ENCODE peak calls at places on chromosomes 13 and 19, in five cellular contexts. J, W, Z, B and T are unnamed samples.

GRCh38 chr13:21354721-21355120 is 104.4 kb downstream of the ZDHHC20 start:
- DNase-seq in J (no peak), W (no peak), Z (no peak), B (no peak), T (no peak)

GRCh38 chr13:46149272-46150133 is 32.5 kb downstream of the LCP1 start:
- DNase-seq in J (no peak), W (no peak), Z (no peak), B (no peak), T (no peak)

GRCh38 chr19:8224394-8225145 is 15.4 kb downstream of the CERS4 start:
- DNase-seq in J (no peak), W (no peak), Z (no peak), B (no peak), T (no peak)

GRCh38 chr13:33348366-33348765 is 62.8 kb upstream of the STARD13 start:
- DNase-seq in J (no peak), W (no peak), Z (no peak), B (no peak), T (no peak)

GRCh38 chr19:1452802-1453524 is 3.0 kb downstream of the APC2 start:
- DNase-seq in J (no peak), W (no peak), Z (no peak), B (no peak), T (no peak)

GRCh38 chr13:51292000-51292550 is 47.4 kb upstream of the SERPINE3 start:
- DNase-seq in J (no peak), W (no peak), Z (no peak), B (no peak), T (no peak)

GRCh38 chr13:97043302-97043701 is 49.0 kb upstream of the OXGR1 start:
- DNase-seq in J (no peak), W (no peak), Z (no peak), B (no peak), T (no peak)

GRCh38 chr19:19943848-19944582 is 43.3 kb downstream of the ZNF93 start:
- DNase-seq in J (no peak), W (no peak), Z (no peak), B (no peak), T (no peak)

GRCh38 chr13:79637086-79637763 is 156.3 kb downstream of the NDFIP2 start:
- DNase-seq in J (no peak), W (no peak), Z (no peak), B (no peak), T (no peak)

GRCh38 chr13:26468203-26468602 is 89.3 kb upstream of the WASF3 start:
- DNase-seq in J (no peak), W (peak), Z (no peak), B (no peak), T (no peak)

GRCh38 chr13:74040200-74040599 is 94.0 kb downstream of the KLF12 start:
- DNase-seq in J (peak), W (peak), Z (peak), B (peak), T (no peak)

GRCh38 chr13:20198781-20199180 is 6.0 kb upstream of the GJB2 start:
- DNase-seq in J (peak), W (no peak), Z (no peak), B (no peak), T (no peak)

GRCh38 chr19:46489445-46490272 is 6.0 kb downstream of the PNMA8B start:
- DNase-seq in J (no peak), W (peak), Z (peak), B (peak), T (no peak)

GRCh38 chr13:84139561-84140158 is 257.4 kb upstream of the SLITRK1 start:
- DNase-seq in J (no peak), W (no peak), Z (no peak), B (no peak), T (no peak)

GRCh38 chr19:50791594-50792245 is 1.5 kb downstream of the ACP4 start:
- DNase-seq in J (no peak), W (no peak), Z (peak), B (no peak), T (no peak)

GRCh38 chr13:65133094-65133493 is 2097.0 kb downstream of the PCDH9 start:
- DNase-seq in J (no peak), W (no peak), Z (no peak), B (no peak), T (no peak)

GRCh38 chr19:55437410-55437809 is 5.7 kb downstream of the SHISA7 start:
- DNase-seq in J (peak), W (peak), Z (no peak), B (peak), T (no peak)

GRCh38 chr13:100396771-100397170 is 191.8 kb downstream of the GGACT start:
- DNase-seq in J (no peak), W (no peak), Z (no peak), B (no peak), T (no peak)

GRCh38 chr19:31349160-31349881 is at the start of gene TSHZ3:
- DNase-seq in J (no peak), W (peak), Z (peak), B (peak), T (no peak)

GRCh38 chr19:47130589-47131168 is at the start of gene SAE1:
- DNase-seq in J (peak), W (peak), Z (peak), B (peak), T (peak)

GRCh38 chr13:44031555-44031954 is 151.9 kb downstream of the LACC1 start:
- DNase-seq in J (no peak), W (no peak), Z (no peak), B (no peak), T (no peak)

GRCh38 chr13:71871180-71871754 is 4.3 kb upstream of the DACH1 start:
- DNase-seq in J (no peak), W (no peak), Z (no peak), B (no peak), T (no peak)

GRCh38 chr19:2639999-2640398 is 62.5 kb downstream of the GNG7 start:
- DNase-seq in J (no peak), W (no peak), Z (no peak), B (no peak), T (no peak)

GRCh38 chr13:100550433-100550832 is 38.2 kb downstream of the GGACT start:
- DNase-seq in J (no peak), W (peak), Z (no peak), B (no peak), T (no peak)

GRCh38 chr13:53105881-53106280 is 77.3 kb downstream of the OLFM4 start:
- DNase-seq in J (no peak), W (no peak), Z (no peak), B (no peak), T (no peak)

GRCh38 chr13:98454389-98454881 is 122.5 kb downstream of the STK24 start:
- DNase-seq in J (peak), W (no peak), Z (no peak), B (no peak), T (no peak)

GRCh38 chr13:51764184-51765141 is 39.5 kb downstream of the DHRS12 start:
- DNase-seq in J (peak), W (no peak), Z (no peak), B (no peak), T (peak)

GRCh38 chr13:30156826-30157615 is 150.3 kb downstream of the KATNAL1 start:
- DNase-seq in J (no peak), W (no peak), Z (no peak), B (no peak), T (no peak)

GRCh38 chr13:30159446-30159839 is 147.9 kb downstream of the KATNAL1 start:
- DNase-seq in J (no peak), W (no peak), Z (no peak), B (no peak), T (no peak)

GRCh38 chr13:30156270-30156669 is 151.1 kb downstream of the KATNAL1 start:
- DNase-seq in J (no peak), W (no peak), Z (no peak), B (no peak), T (no peak)

GRCh38 chr13:30157616-30157993 is 149.7 kb downstream of the KATNAL1 start:
- DNase-seq in J (no peak), W (no peak), Z (no peak), B (no peak), T (peak)

DNA sequence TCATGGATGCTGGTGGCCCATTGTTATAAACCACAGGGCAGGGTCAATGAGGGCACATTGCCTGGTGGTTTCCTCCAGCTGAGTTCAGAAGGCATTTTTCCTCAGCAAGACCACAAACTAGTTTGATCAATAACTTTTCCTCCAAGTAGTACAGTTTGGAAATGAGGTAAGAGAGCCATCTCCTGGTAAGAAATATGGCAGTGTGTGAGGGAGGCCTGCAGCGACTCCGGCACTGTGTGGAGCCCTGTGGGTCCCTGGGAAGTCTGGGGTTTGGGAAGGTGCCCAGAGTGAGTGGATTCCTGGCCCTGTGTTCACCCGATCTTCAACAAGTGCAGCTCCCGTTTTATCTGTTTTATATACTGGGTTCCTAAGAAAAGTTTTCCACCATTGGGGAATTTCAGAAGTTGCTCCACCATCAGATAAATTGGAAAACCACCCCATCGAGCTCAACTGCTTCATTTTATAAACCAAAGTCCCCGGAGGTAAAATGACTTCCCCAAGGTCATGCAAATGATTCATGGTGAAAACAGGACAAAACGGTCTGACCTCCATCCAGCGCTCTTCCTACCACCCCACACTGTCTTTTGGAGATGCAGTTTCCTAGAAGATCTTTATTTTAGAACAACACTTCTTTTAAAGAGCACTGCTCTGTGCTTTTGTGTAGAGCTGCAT is 148.4 kb downstream of the KATNAL1 start:
- DNase-seq in J (no peak), W (no peak), Z (no peak), B (no peak), T (no peak)
- TF ChIP-seq TAF1 in J (no peak), W (no peak), Z (no peak), B (no peak), T (no peak)

GRCh38 chr13:40255551-40255950 is 410.9 kb downstream of the FOXO1 start:
- DNase-seq in J (no peak), W (no peak), Z (no peak), B (no peak), T (no peak)
- TF ChIP-seq CHD2 in J (no peak), W (no peak), Z (no peak), B (no peak), T (no peak)

DNA sequence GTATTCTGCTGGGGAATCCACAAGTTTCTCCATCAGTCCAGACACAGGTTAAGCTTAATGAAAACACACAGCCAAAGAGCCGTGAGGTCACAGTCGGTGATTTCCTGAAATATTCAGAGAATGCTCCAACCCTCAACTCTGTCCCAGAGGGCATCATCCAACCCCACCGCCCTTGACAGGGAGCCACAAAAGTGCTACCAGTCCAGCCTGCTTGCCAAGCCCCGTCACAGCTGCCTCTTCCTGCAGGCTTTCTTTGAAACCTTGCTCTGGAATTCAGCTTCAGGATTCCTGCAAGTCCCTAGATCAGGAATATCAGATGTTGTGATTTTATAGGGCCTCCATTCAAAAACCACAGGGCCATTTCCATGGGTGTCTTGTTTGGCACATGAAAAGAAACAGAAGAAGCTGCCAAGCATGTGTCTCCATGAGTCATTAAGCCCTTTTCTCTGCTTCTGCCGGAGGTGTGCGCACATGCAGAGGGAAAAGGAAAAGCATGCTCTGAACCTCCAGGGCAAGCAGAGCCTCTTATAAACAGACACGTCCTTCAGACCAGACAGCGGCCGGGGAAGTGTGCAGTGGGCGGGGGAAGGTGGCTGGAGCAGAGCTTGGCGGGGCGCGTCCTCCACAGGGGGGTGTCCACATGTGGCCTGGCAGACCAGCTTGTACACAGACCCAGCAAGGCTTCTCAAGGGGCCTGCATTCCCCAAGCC is 164.7 kb downstream of the KATNAL1 start:
- DNase-seq in J (peak), W (no peak), Z (peak), B (no peak), T (no peak)
- TF ChIP-seq TAF1 in J (no peak), W (no peak), Z (no peak), B (no peak), T (no peak)

DNA sequence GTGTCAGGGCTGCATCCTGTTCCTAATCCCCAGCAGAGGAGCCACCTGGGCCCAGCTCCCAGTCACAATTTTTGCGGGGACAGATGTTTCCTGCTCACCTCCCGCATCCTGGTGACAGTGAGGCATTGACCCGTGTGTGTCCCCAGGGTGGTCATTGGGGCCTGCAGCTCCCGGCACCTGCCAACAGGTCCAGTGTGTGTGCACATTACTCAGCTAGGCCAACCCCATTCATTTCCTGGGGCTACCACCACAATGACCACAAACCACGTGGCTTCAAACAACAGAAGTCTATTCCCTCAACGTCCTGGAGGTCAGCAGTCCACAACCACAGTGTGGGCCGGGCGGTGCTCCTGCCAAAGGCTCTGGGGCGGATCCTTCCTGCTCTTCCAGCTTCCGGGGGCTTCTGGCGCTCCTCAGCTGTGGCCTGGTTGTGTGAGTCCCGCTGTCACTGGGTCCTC is 11.9 kb upstream of the F2RL3 start:
- DNase-seq in J (no peak), W (no peak), Z (no peak), B (no peak), T (no peak)
- TF ChIP-seq CHD2 in J (no peak), W (no peak), Z (no peak), B (no peak), T (no peak)

DNA sequence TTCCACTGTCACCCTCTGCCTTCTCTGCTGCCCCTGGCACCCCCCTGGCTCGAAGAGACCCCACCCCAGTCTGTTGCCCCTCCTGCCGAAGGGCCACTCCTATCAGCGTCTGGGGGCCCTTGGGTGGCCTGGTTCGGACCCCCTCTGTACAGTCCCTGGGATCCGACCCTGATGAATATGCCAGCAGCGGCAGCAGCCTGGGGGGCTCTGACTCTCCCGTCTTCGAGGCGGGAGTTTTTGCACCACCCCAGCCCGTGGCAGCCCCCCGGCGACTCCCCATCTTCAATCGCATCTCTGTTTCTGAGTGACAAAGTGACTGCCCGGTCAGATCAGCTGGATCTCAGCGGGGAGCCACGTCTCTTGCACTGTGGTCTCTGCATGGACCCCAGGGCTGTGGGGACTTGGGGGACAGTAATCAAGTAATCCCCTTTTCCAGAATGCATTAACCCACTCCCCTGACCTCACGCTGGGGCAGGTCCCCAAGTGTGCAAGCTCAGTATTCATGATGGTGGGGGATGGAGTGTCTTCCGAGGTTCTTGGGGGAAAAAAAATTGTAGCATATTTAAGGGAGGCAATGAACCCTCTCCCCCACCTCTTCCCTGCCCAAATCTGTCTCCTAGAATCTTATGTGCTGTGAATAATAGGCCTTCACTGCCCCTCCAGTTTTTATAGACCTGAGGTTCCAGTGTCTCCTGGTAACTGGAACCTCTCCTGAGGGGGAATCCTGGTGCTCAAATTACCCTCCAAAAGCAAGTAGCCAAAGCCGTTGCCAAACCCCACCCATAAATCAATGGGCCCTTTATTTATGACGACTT is 2.0 kb downstream of the ZFP36 start:
- DNase-seq in J (no peak), W (peak), Z (no peak), B (no peak), T (no peak)
- TF ChIP-seq TAF1 in J (no peak), W (no peak), Z (no peak), B (peak), T (no peak)